ENCODE peak calls at places on chromosomes 4 and X, in seven cellular contexts. One of them, this sample, is unnamed.

GRCh38 chrX:71606536-71607216 is 11.6 kb downstream of the CXCR3 start:
- DNase-seq in foreskin fibroblast: no peak
- DNase-seq in cardiac fibroblast: no peak
- DNase-seq in heart left ventricle: no peak
- DNase-seq in AG09309: no peak
- DNase-seq in cardiac muscle cell: no peak
- DNase-seq in NB4: peak
- DNase-seq in this sample: no peak

GRCh38 chrX:152245231-152245630 is 106.9 kb upstream of the MAGEA10 start:
- DNase-seq in cardiac fibroblast: no peak
- DNase-seq in NB4: no peak
- DNase-seq in foreskin fibroblast: no peak
- DNase-seq in cardiac muscle cell: no peak
- DNase-seq in heart left ventricle: no peak
- DNase-seq in AG09309: no peak
- DNase-seq in this sample: no peak

GRCh38 chr4:182429896-182430295 is 186.7 kb downstream of the TENM3 start:
- DNase-seq in cardiac fibroblast: no peak
- DNase-seq in AG09309: no peak
- DNase-seq in NB4: no peak
- DNase-seq in heart left ventricle: no peak
- DNase-seq in foreskin fibroblast: no peak
- DNase-seq in cardiac muscle cell: no peak
- DNase-seq in this sample: no peak

GRCh38 chrX:23799469-23800065 is 16.6 kb downstream of the SAT1 start:
- DNase-seq in AG09309: no peak
- DNase-seq in cardiac fibroblast: peak
- DNase-seq in heart left ventricle: no peak
- DNase-seq in NB4: no peak
- DNase-seq in foreskin fibroblast: peak
- DNase-seq in cardiac muscle cell: no peak
- DNase-seq in this sample: no peak

GRCh38 chr4:6011686-6012085 is 6.5 kb downstream of the C4orf50 start:
- DNase-seq in heart left ventricle: no peak
- DNase-seq in foreskin fibroblast: no peak
- DNase-seq in AG09309: no peak
- DNase-seq in cardiac muscle cell: peak
- DNase-seq in NB4: no peak
- DNase-seq in cardiac fibroblast: no peak
- DNase-seq in this sample: no peak

GRCh38 chr4:37793562-37793961 is 32.9 kb upstream of the PGM2 start:
- DNase-seq in NB4: peak
- DNase-seq in heart left ventricle: no peak
- DNase-seq in cardiac fibroblast: peak
- DNase-seq in AG09309: no peak
- DNase-seq in foreskin fibroblast: peak
- DNase-seq in cardiac muscle cell: peak
- DNase-seq in this sample: peak

GRCh38 chrX:56738670-56739069 is 9.6 kb downstream of the NBDY start:
- DNase-seq in cardiac muscle cell: peak
- DNase-seq in heart left ventricle: no peak
- DNase-seq in AG09309: no peak
- DNase-seq in NB4: no peak
- DNase-seq in cardiac fibroblast: no peak
- DNase-seq in foreskin fibroblast: no peak
- DNase-seq in this sample: no peak

GRCh38 chrX:52346462-52347165 is 22.2 kb upstream of the XAGE2 start:
- DNase-seq in heart left ventricle: no peak
- DNase-seq in cardiac fibroblast: peak
- DNase-seq in NB4: peak
- DNase-seq in cardiac muscle cell: no peak
- DNase-seq in foreskin fibroblast: peak
- DNase-seq in AG09309: no peak
- DNase-seq in this sample: no peak

GRCh38 chrX:148620023-148620422 is 119.6 kb downstream of the AFF2 start:
- DNase-seq in NB4: peak
- DNase-seq in foreskin fibroblast: no peak
- DNase-seq in cardiac muscle cell: no peak
- DNase-seq in cardiac fibroblast: no peak
- DNase-seq in heart left ventricle: no peak
- DNase-seq in AG09309: no peak
- DNase-seq in this sample: no peak

GRCh38 chr4:152696764-152697250 is 17.0 kb upstream of the TMEM154 start:
- DNase-seq in cardiac muscle cell: no peak
- DNase-seq in foreskin fibroblast: peak
- DNase-seq in AG09309: no peak
- DNase-seq in NB4: no peak
- DNase-seq in cardiac fibroblast: peak
- DNase-seq in heart left ventricle: no peak
- DNase-seq in this sample: peak

GRCh38 chr4:150714462-150715438 is 132.8 kb downstream of the MAB21L2 start:
- DNase-seq in foreskin fibroblast: no peak
- DNase-seq in cardiac fibroblast: no peak
- DNase-seq in AG09309: no peak
- DNase-seq in cardiac muscle cell: no peak
- DNase-seq in NB4: no peak
- DNase-seq in heart left ventricle: no peak
- DNase-seq in this sample: no peak

GRCh38 chrX:97310373-97310772 is 426.7 kb downstream of the RPA4 start:
- DNase-seq in cardiac muscle cell: peak
- DNase-seq in cardiac fibroblast: no peak
- DNase-seq in NB4: no peak
- DNase-seq in heart left ventricle: no peak
- DNase-seq in AG09309: no peak
- DNase-seq in foreskin fibroblast: no peak
- DNase-seq in this sample: no peak

GRCh38 chr4:113958766-113959540 is 20.5 kb downstream of the ARSJ start:
- DNase-seq in heart left ventricle: no peak
- DNase-seq in cardiac muscle cell: no peak
- DNase-seq in AG09309: peak
- DNase-seq in foreskin fibroblast: peak
- DNase-seq in cardiac fibroblast: peak
- DNase-seq in NB4: peak
- DNase-seq in this sample: peak

GRCh38 chr4:5125326-5125725 is 74.0 kb downstream of the STK32B start:
- DNase-seq in foreskin fibroblast: no peak
- DNase-seq in heart left ventricle: no peak
- DNase-seq in NB4: no peak
- DNase-seq in cardiac fibroblast: no peak
- DNase-seq in cardiac muscle cell: no peak
- DNase-seq in AG09309: no peak
- DNase-seq in this sample: no peak

GRCh38 chr4:15926486-15926885 is 12.1 kb downstream of the FGFBP1 start:
- DNase-seq in cardiac fibroblast: no peak
- DNase-seq in NB4: no peak
- DNase-seq in AG09309: no peak
- DNase-seq in heart left ventricle: no peak
- DNase-seq in cardiac muscle cell: no peak
- DNase-seq in foreskin fibroblast: no peak
- DNase-seq in this sample: no peak

GRCh38 chrX:97547873-97548578 is 664.3 kb downstream of the RPA4 start:
- DNase-seq in foreskin fibroblast: peak
- DNase-seq in cardiac muscle cell: no peak
- DNase-seq in heart left ventricle: no peak
- DNase-seq in AG09309: no peak
- DNase-seq in NB4: no peak
- DNase-seq in cardiac fibroblast: peak
- DNase-seq in this sample: no peak

GRCh38 chr4:92968996-92969395 is 665.2 kb downstream of the GRID2 start:
- DNase-seq in foreskin fibroblast: no peak
- DNase-seq in NB4: no peak
- DNase-seq in heart left ventricle: no peak
- DNase-seq in cardiac fibroblast: no peak
- DNase-seq in AG09309: no peak
- DNase-seq in cardiac muscle cell: no peak
- DNase-seq in this sample: no peak

GRCh38 chr4:102342404-102343074 is 2.7 kb downstream of the SLC39A8 start:
- DNase-seq in cardiac fibroblast: no peak
- DNase-seq in heart left ventricle: no peak
- DNase-seq in foreskin fibroblast: no peak
- DNase-seq in AG09309: no peak
- DNase-seq in cardiac muscle cell: peak
- DNase-seq in NB4: no peak
- DNase-seq in this sample: no peak

GRCh38 chr4:142781114-142781513 is 65.0 kb downstream of the INPP4B start:
- DNase-seq in heart left ventricle: no peak
- DNase-seq in AG09309: no peak
- DNase-seq in NB4: no peak
- DNase-seq in cardiac muscle cell: no peak
- DNase-seq in foreskin fibroblast: peak
- DNase-seq in cardiac fibroblast: no peak
- DNase-seq in this sample: no peak

GRCh38 chr4:83618991-83619390 is 83.1 kb downstream of the GPAT3 start:
- DNase-seq in foreskin fibroblast: peak
- DNase-seq in cardiac fibroblast: peak
- DNase-seq in AG09309: no peak
- DNase-seq in NB4: peak
- DNase-seq in heart left ventricle: no peak
- DNase-seq in cardiac muscle cell: peak
- DNase-seq in this sample: no peak

GRCh38 chr4:98467627-98468072 is 190.8 kb downstream of the TSPAN5 start:
- DNase-seq in NB4: peak
- DNase-seq in AG09309: peak
- DNase-seq in cardiac muscle cell: peak
- DNase-seq in foreskin fibroblast: peak
- DNase-seq in cardiac fibroblast: peak
- DNase-seq in heart left ventricle: peak
- DNase-seq in this sample: peak
- H3K4me3 ChIP-seq in NB4: peak
- H3K4me3 ChIP-seq in AG09309: peak
- H3K4me3 ChIP-seq in cardiac muscle cell: peak
- H3K4me3 ChIP-seq in foreskin fibroblast: peak
- H3K4me3 ChIP-seq in cardiac fibroblast: peak
- H3K4me3 ChIP-seq in heart left ventricle: peak
- H3K4me3 ChIP-seq in this sample: peak

GRCh38 chr4:8453957-8454356 is 13.4 kb downstream of the TRMT44 start:
- DNase-seq in AG09309: no peak
- DNase-seq in foreskin fibroblast: no peak
- DNase-seq in cardiac muscle cell: no peak
- DNase-seq in heart left ventricle: no peak
- DNase-seq in cardiac fibroblast: no peak
- DNase-seq in NB4: no peak
- DNase-seq in this sample: no peak
- TF ChIP-seq CTCF in AG09309: no peak
- TF ChIP-seq CTCF in foreskin fibroblast: no peak
- TF ChIP-seq CTCF in cardiac muscle cell: no peak
- TF ChIP-seq CTCF in heart left ventricle: no peak
- TF ChIP-seq CTCF in cardiac fibroblast: no peak
- TF ChIP-seq CTCF in NB4: no peak
- TF ChIP-seq CTCF in this sample: no peak

GRCh38 chr4:51853027-51853682 is 10.2 kb downstream of the DCUN1D4 start:
- DNase-seq in NB4: peak
- DNase-seq in foreskin fibroblast: no peak
- DNase-seq in cardiac muscle cell: peak
- DNase-seq in cardiac fibroblast: no peak
- DNase-seq in AG09309: no peak
- DNase-seq in heart left ventricle: no peak
- DNase-seq in this sample: no peak
- H3K4me3 ChIP-seq in NB4: no peak
- H3K4me3 ChIP-seq in foreskin fibroblast: no peak
- H3K4me3 ChIP-seq in cardiac muscle cell: no peak
- H3K4me3 ChIP-seq in cardiac fibroblast: no peak
- H3K4me3 ChIP-seq in AG09309: no peak
- H3K4me3 ChIP-seq in heart left ventricle: no peak
- H3K4me3 ChIP-seq in this sample: no peak

GRCh38 chr4:33722800-33723511 is 2521.4 kb downstream of the ARAP2 start:
- DNase-seq in NB4: no peak
- DNase-seq in cardiac fibroblast: peak
- DNase-seq in heart left ventricle: no peak
- DNase-seq in cardiac muscle cell: no peak
- DNase-seq in AG09309: no peak
- DNase-seq in foreskin fibroblast: peak
- DNase-seq in this sample: no peak
- TF ChIP-seq CTCF in NB4: no peak
- TF ChIP-seq CTCF in cardiac fibroblast: peak
- TF ChIP-seq CTCF in heart left ventricle: peak
- TF ChIP-seq CTCF in cardiac muscle cell: peak
- TF ChIP-seq CTCF in AG09309: peak
- TF ChIP-seq CTCF in foreskin fibroblast: peak
- TF ChIP-seq CTCF in this sample: no peak

GRCh38 chrX:38970845-38971244 is 169.6 kb downstream of the MID1IP1 start:
- DNase-seq in AG09309: no peak
- DNase-seq in foreskin fibroblast: no peak
- DNase-seq in heart left ventricle: no peak
- DNase-seq in cardiac muscle cell: no peak
- DNase-seq in NB4: no peak
- DNase-seq in cardiac fibroblast: no peak
- DNase-seq in this sample: no peak

GRCh38 chrX:38973327-38973726 is 172.1 kb downstream of the MID1IP1 start:
- DNase-seq in foreskin fibroblast: peak
- DNase-seq in cardiac fibroblast: peak
- DNase-seq in AG09309: no peak
- DNase-seq in NB4: no peak
- DNase-seq in heart left ventricle: no peak
- DNase-seq in cardiac muscle cell: no peak
- DNase-seq in this sample: no peak

GRCh38 chrX:38974542-38974941 is 173.3 kb downstream of the MID1IP1 start:
- DNase-seq in foreskin fibroblast: no peak
- DNase-seq in cardiac muscle cell: no peak
- DNase-seq in heart left ventricle: no peak
- DNase-seq in AG09309: no peak
- DNase-seq in cardiac fibroblast: no peak
- DNase-seq in NB4: no peak
- DNase-seq in this sample: no peak

GRCh38 chrX:38970074-38970473 is 168.8 kb downstream of the MID1IP1 start:
- DNase-seq in heart left ventricle: no peak
- DNase-seq in NB4: no peak
- DNase-seq in foreskin fibroblast: no peak
- DNase-seq in AG09309: no peak
- DNase-seq in cardiac muscle cell: no peak
- DNase-seq in cardiac fibroblast: no peak
- DNase-seq in this sample: peak

GRCh38 chrX:38975368-38975767 is 174.1 kb downstream of the MID1IP1 start:
- DNase-seq in cardiac muscle cell: no peak
- DNase-seq in foreskin fibroblast: peak
- DNase-seq in AG09309: no peak
- DNase-seq in heart left ventricle: no peak
- DNase-seq in NB4: no peak
- DNase-seq in cardiac fibroblast: no peak
- DNase-seq in this sample: no peak
- H3K4me3 ChIP-seq in cardiac muscle cell: no peak
- H3K4me3 ChIP-seq in foreskin fibroblast: no peak
- H3K4me3 ChIP-seq in AG09309: no peak
- H3K4me3 ChIP-seq in heart left ventricle: no peak
- H3K4me3 ChIP-seq in NB4: no peak
- H3K4me3 ChIP-seq in cardiac fibroblast: no peak
- H3K4me3 ChIP-seq in this sample: no peak

GRCh38 chrX:16664059-16664458 is 14.1 kb downstream of the S100G start:
- DNase-seq in foreskin fibroblast: peak
- DNase-seq in cardiac muscle cell: no peak
- DNase-seq in NB4: no peak
- DNase-seq in AG09309: no peak
- DNase-seq in heart left ventricle: no peak
- DNase-seq in cardiac fibroblast: peak
- DNase-seq in this sample: no peak
- TF ChIP-seq CTCF in foreskin fibroblast: no peak
- TF ChIP-seq CTCF in cardiac muscle cell: no peak
- TF ChIP-seq CTCF in NB4: no peak
- TF ChIP-seq CTCF in AG09309: peak
- TF ChIP-seq CTCF in heart left ventricle: peak
- TF ChIP-seq CTCF in cardiac fibroblast: peak
- TF ChIP-seq CTCF in this sample: no peak

This sample was measured in GM12865.